ENCODE peak calls at places on chromosome 5, in six cellular contexts. J, M, V, G, X and B are unnamed samples.

GRCh38 chr5:53362521-53362941 is 117.9 kb upstream of the FST start:
- ATAC-seq in X (no peak), M (peak), G (no peak), V (no peak), J (peak), B (no peak)

GRCh38 chr5:61283480-61283879 is 48.6 kb upstream of the ZSWIM6 start:
- ATAC-seq in G (no peak), V (no peak), M (no peak), J (no peak), X (no peak), B (peak)

GRCh38 chr5:10667431-10668057 is 93.5 kb downstream of the DAP start:
- ATAC-seq in M (no peak), J (no peak), V (no peak), X (peak), G (no peak), B (no peak)

GRCh38 chr5:111280282-111280901 is 56.2 kb downstream of the CAMK4 start:
- ATAC-seq in V (no peak), X (no peak), M (no peak), G (peak), J (no peak), B (no peak)

GRCh38 chr5:148297695-148298094 is 14.5 kb upstream of the SPINK7 start:
- ATAC-seq in X (no peak), V (no peak), J (no peak), M (no peak), G (no peak), B (no peak)

GRCh38 chr5:122997294-122997693 is 39.2 kb downstream of the PPIC start:
- ATAC-seq in V (no peak), J (no peak), G (no peak), M (no peak), X (no peak), B (no peak)

GRCh38 chr5:10712574-10713366 is 48.3 kb downstream of the DAP start:
- ATAC-seq in X (no peak), V (no peak), M (no peak), J (no peak), G (peak), B (no peak)

GRCh38 chr5:165057156-165057555 is 1551.7 kb downstream of the MAT2B start:
- ATAC-seq in J (no peak), M (no peak), G (no peak), V (no peak), X (no peak), B (no peak)

GRCh38 chr5:77839691-77840090 is 63.6 kb upstream of the TBCA start:
- ATAC-seq in G (no peak), X (no peak), J (no peak), M (no peak), V (no peak), B (no peak)

GRCh38 chr5:34674226-34674625 is 18.1 kb downstream of the RAI14 start:
- ATAC-seq in X (no peak), V (no peak), G (no peak), J (peak), M (no peak), B (peak)

GRCh38 chr5:118854819-118855218 is 133.5 kb downstream of the DTWD2 start:
- ATAC-seq in J (no peak), M (no peak), G (no peak), V (no peak), X (no peak), B (no peak)

GRCh38 chr5:18797241-18797640 is 1163.0 kb downstream of the TAF11L14 start:
- ATAC-seq in M (no peak), J (no peak), V (no peak), G (no peak), X (no peak), B (no peak)

GRCh38 chr5:103523319-103523718 is 39.3 kb downstream of the NUDT12 start:
- ATAC-seq in X (peak), M (peak), G (no peak), J (no peak), V (peak), B (no peak)

GRCh38 chr5:102823441-102823874 is 68.4 kb downstream of the PAM start:
- ATAC-seq in G (no peak), M (no peak), X (no peak), V (no peak), J (no peak), B (no peak)

GRCh38 chr5:3102531-3102930 is 351.1 kb upstream of the IRX2 start:
- ATAC-seq in J (no peak), V (no peak), M (no peak), G (no peak), X (no peak), B (no peak)

GRCh38 chr5:66406761-66407289 is 189.4 kb upstream of the MAST4 start:
- ATAC-seq in X (no peak), V (no peak), J (no peak), M (no peak), G (no peak), B (no peak)

GRCh38 chr5:10364186-10364689 is 10.7 kb downstream of the MARCHF6 start:
- ATAC-seq in X (peak), J (peak), G (peak), V (no peak), M (peak), B (no peak)

GRCh38 chr5:128644863-128645262 is 106.8 kb upstream of the FBN2 start:
- ATAC-seq in X (no peak), J (no peak), V (no peak), G (no peak), M (no peak), B (no peak)

GRCh38 chr5:177132504-177133118 is 962 bp upstream of the NSD1 start:
- ATAC-seq in M (no peak), X (no peak), J (peak), V (no peak), G (peak), B (peak)

GRCh38 chr5:74017112-74017511 is 391.1 kb downstream of the ARHGEF28 start:
- ATAC-seq in V (no peak), X (no peak), G (no peak), J (no peak), M (peak), B (no peak)

GRCh38 chr5:10601246-10602030 is 37.6 kb downstream of the ANKRD33B start:
- ATAC-seq in M (peak), J (peak), G (peak), V (peak), X (peak), B (peak)

GRCh38 chr5:42597318-42597937 is 159.2 kb upstream of the CCDC152 start:
- ATAC-seq in J (no peak), X (peak), G (no peak), V (no peak), M (no peak), B (no peak)

GRCh38 chr5:156879665-156880285 is 29.7 kb downstream of the PPP1R2B start:
- ATAC-seq in J (no peak), M (no peak), V (no peak), X (no peak), G (peak), B (no peak)

GRCh38 chr5:57495285-57495684 is 12.7 kb upstream of the ACTBL2 start:
- ATAC-seq in J (no peak), V (no peak), M (no peak), X (no peak), G (peak), B (no peak)

GRCh38 chr5:31982027-31982426 is 192.1 kb downstream of the GOLPH3 start:
- ATAC-seq in V (no peak), G (no peak), J (no peak), M (no peak), X (no peak), B (no peak)

GRCh38 chr5:5494489-5495402 is 72.3 kb downstream of the ICE1 start:
- ATAC-seq in G (peak), J (peak), X (peak), M (peak), V (peak), B (peak)

GRCh38 chr5:5522336-5522735 is 99.9 kb downstream of the ICE1 start:
- ATAC-seq in J (no peak), V (no peak), M (no peak), G (no peak), X (no peak), B (no peak)

GRCh38 chr5:100746730-100747129 is 156.4 kb downstream of the ST8SIA4 start:
- ATAC-seq in X (no peak), V (no peak), J (peak), M (no peak), G (peak), B (no peak)

GRCh38 chr5:81556809-81557208 is 162.9 kb upstream of the ACOT12 start:
- ATAC-seq in X (no peak), G (peak), V (no peak), M (no peak), J (no peak), B (no peak)

GRCh38 chr5:111703662-111704061 is 53.3 kb downstream of the NREP start:
- ATAC-seq in J (no peak), X (no peak), M (no peak), V (no peak), G (peak), B (no peak)

GRCh38 chr5:170266570-170267379 is 30.8 kb downstream of the LCP2 start:
- ATAC-seq in X (no peak), J (no peak), V (no peak), G (no peak), M (peak), B (no peak)

GRCh38 chr5:145365464-145365863 is 469.7 kb downstream of the PRELID2 start:
- ATAC-seq in M (no peak), V (no peak), X (no peak), J (no peak), G (no peak), B (no peak)

DNA sequence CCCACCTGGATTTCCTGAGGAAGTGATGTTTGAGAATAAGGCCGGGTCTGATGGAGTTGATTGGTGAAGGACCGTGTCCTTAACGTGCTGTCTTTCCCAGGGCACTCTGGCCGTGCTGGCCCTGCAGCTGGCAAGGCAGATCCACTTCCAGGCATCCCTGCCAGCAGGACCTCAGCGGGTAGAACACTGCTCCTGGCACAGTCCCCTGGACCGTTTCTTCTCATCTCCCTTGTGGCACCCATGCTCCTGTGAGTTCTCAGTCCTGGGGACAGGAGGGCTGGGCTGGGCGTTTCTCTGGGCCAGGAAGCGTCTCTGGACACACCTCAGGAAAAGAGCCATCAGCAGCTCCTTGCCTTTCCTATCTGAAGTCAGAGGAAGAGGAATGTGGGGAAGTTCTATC is 4.4 kb downstream of the DELE1 start:
- ATAC-seq in G (no peak), V (no peak), X (no peak), J (no peak), M (no peak), B (no peak)
- H3K27ac ChIP-seq in G (no peak), V (no peak), X (no peak), J (peak), M (no peak), B (no peak)

GRCh38 chr5:116922532-116922931 is 347.9 kb upstream of the SEMA6A start:
- ATAC-seq in X (no peak), G (peak), J (no peak), V (no peak), M (no peak), B (no peak)

GRCh38 chr5:116923344-116923743 is 348.7 kb upstream of the SEMA6A start:
- ATAC-seq in G (no peak), M (no peak), X (no peak), J (no peak), V (no peak), B (no peak)
- TF ChIP-seq EP300 in G (no peak), M (no peak), X (no peak), J (no peak), V (no peak), B (no peak)

GRCh38 chr5:95610546-95610945 is 9.3 kb upstream of the GPR150 start:
- ATAC-seq in J (no peak), M (no peak), G (no peak), V (no peak), X (no peak), B (no peak)

GRCh38 chr5:95606419-95606818 is 13.5 kb upstream of the GPR150 start:
- ATAC-seq in M (no peak), V (no peak), G (no peak), X (no peak), J (no peak), B (no peak)

GRCh38 chr5:95600557-95600956 is 19.3 kb upstream of the GPR150 start:
- ATAC-seq in V (no peak), G (no peak), X (no peak), J (no peak), M (no peak), B (no peak)

GRCh38 chr5:95609711-95610110 is 10.2 kb upstream of the GPR150 start:
- ATAC-seq in M (no peak), V (no peak), G (no peak), X (no peak), J (no peak), B (no peak)

DNA sequence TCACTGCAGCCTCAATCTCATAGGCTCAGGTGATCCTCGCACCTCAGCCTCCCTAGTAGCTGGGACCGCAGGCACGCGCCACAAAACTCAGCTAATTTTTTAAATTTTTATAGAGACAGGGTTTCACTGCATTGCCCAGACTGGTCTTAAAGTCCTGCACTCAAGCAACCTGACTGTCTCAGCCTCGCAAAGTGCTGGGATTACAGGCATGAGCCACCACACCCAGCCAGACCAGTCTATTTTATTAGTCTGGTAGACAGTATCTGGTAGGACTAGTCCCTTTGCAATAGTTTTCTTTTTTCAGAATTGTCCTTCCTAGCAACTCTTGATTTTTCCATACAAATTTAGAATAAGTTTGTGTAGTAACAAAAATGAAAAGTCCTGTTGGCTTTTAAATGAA is 14.1 kb upstream of the GPR150 start:
- ATAC-seq in M (no peak), X (no peak), V (no peak), G (no peak), J (no peak), B (no peak)
- H3K27ac ChIP-seq in M (no peak), X (no peak), V (no peak), G (no peak), J (no peak), B (no peak)

DNA sequence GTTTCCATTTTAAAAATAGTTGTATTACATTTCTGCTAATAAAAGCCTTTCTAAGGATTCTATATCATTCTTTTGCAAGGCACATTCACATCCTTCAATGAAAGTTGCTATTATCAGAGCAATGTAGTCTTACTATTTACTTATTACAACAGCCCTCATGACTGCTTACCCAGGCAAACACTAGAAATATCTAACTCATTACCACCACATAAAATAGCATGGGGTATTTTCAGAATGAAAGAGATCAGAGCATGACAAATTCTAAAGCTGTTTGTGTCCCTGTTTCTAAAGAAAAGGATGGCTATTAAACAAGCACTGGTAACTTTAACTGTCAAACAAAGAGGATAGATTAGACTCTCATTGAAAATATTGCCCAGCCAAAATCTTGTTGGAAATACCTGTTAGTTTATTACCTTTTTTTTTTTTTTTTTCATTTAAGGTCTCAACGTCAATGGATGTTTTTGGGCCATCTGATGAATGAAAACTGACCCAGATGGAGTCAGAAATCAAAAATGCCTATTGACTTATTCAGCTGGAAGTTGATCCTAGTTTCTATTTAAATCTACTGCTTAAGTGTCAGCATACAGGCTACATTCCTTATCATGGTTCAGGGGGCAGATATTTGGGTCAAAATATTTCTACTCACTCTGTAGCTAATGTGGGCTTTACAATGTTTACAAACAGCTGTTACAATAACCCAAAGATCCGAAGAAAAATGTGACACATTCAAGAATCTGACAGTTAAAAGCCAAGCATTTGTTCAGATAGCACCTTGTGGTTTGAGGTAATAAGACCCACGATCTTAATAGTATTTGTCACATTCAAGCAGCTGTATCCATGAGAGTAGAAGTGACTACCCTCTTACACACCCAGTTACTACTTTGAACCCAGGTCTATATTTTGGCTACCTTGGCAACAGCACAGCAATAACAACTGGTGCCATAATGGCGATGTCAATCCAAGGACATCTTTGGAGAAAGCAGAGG is 554.8 kb upstream of the MEF2C start:
- ATAC-seq in X (no peak), G (peak), M (no peak), V (no peak), J (no peak), B (no peak)
- TF ChIP-seq EP300 in X (no peak), G (peak), M (no peak), V (no peak), J (no peak), B (no peak)

GRCh38 chr5:134647750-134648424 is 698 bp upstream of the SEC24A start:
- ATAC-seq in G (peak), X (no peak), J (peak), V (no peak), M (no peak), B (peak)

GRCh38 chr5:134638760-134639201 is 6.2 kb upstream of the SAR1B start:
- ATAC-seq in X (no peak), J (no peak), M (no peak), V (peak), G (no peak), B (no peak)

GRCh38 chr5:134648425-134649162 is at the start of gene SEC24A:
- ATAC-seq in V (peak), G (peak), M (peak), J (peak), X (peak), B (peak)

GRCh38 chr5:134637106-134637721 is 4.6 kb upstream of the SAR1B start:
- ATAC-seq in G (no peak), V (no peak), J (no peak), M (no peak), X (no peak), B (no peak)

GRCh38 chr5:134642931-134643530 is 5.6 kb upstream of the SEC24A start:
- ATAC-seq in M (no peak), V (no peak), G (peak), J (no peak), X (no peak), B (no peak)
- H3K27ac ChIP-seq in M (no peak), V (no peak), G (peak), J (no peak), X (no peak), B (no peak)

DNA sequence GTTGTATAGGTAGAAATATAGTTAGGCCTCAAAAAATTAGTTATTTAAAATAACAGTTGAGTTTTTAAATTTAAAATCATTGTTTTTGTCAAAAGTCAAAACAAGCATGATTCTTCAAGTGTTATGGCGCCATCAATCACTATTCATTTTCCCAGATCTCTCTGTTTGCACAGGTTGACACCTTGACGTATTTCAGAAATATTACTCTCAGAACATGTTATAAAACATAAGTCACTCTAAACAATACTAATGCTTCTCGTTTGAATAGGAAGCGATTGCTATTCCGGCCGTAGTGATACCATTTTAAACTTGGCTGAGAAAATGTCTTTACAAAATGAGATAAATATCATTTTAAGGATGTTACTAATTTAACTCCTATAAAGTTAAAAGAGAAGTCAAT is 126.1 kb upstream of the VCAN start:
- ATAC-seq in J (no peak), X (no peak), V (no peak), G (no peak), M (no peak), B (no peak)
- TF ChIP-seq EP300 in J (no peak), X (no peak), V (no peak), G (no peak), M (no peak), B (no peak)

DNA sequence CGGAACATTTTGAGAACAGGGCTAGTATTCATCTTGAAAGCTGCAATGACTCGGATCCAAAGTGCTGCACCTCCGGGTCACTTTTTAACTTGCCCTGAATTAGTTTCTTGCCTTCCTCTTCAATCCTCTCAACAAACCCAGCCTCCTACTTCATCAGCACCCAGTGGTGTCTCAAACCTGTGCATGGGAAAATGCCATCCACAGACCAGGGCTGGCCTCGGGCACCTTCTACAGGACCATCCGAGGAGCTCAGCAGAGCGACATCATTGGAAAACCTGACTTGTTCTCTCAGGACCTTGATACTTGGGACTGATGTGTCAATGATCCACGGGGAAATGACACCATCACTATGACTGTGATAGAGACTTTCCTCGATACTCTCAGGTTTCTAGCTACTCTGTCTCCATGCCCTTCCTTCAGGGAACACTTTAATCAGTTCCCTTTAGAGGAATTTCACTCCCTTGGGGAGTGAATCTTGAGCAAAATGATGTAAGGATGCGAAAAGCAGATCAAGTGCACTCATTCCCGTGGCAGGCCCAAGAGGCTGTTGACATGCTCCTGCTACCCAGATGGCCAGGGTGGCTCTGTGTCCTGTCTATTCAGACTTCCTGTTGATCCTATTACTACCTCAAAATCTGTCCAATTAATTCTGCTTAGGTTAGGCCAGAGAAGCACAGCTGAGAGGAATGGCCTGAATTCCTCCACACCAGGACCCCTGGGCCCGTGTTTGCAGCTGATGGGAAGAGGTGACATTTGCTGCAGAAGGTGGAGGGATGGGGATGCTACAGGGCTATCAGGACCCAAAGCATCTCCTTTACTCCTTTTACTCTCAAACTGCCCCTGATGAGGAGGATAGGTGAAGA is 96.5 kb upstream of the SLC25A48 start:
- ATAC-seq in J (no peak), X (no peak), G (no peak), M (peak), V (no peak), B (no peak)
- H3K27ac ChIP-seq in J (no peak), X (no peak), G (no peak), M (no peak), V (no peak), B (no peak)